ENCODE peak calls at places on chromosomes 7 and 10, in four cellular contexts. R is T-cell; B is stimulated activated CD4-positive, alpha-beta T cell treated with anti-CD3 and anti-CD28 coated beads, Interleukin-15, amount 100 ng/mL, for 1 hour; H is smooth muscle cell of the brain vasculature. W is an unnamed sample.

GRCh38 chr7:102150266-102150665 is 136.4 kb upstream of the SH2B2 start:
- DNase-seq in R (no peak), B (no peak), H (no peak), W (no peak)

GRCh38 chr7:17234398-17235021 is 63.9 kb upstream of the AHR start:
- DNase-seq in R (peak; percentile 69), B (no peak), H (peak; percentile 77), W (peak; percentile 77)

GRCh38 chr10:88661018-88661417 is 3.2 kb upstream of the LIPF start:
- DNase-seq in R (no peak), B (no peak), H (no peak), W (no peak)

GRCh38 chr7:70787275-70787674 is 344.7 kb upstream of the GALNT17 start:
- DNase-seq in R (no peak), B (no peak), H (no peak), W (no peak)

GRCh38 chr7:16619979-16620408 is 25.6 kb downstream of the ANKMY2 start:
- DNase-seq in R (no peak), B (no peak), H (no peak), W (no peak)

GRCh38 chr10:122441961-122442360 is 12.5 kb upstream of the ARMS2 start:
- DNase-seq in R (no peak), B (no peak), H (no peak), W (no peak)

GRCh38 chr7:31850601-31851000 is 163.6 kb downstream of the PPP1R17 start:
- DNase-seq in R (no peak), B (no peak), H (no peak), W (no peak)

GRCh38 chr10:81838950-81839349 is 36.0 kb upstream of the NRG3 start:
- DNase-seq in R (no peak), B (no peak), H (no peak), W (no peak)

GRCh38 chr10:58106211-58107035 is 161.3 kb downstream of the IPMK start:
- DNase-seq in R (no peak), B (no peak), H (no peak), W (no peak)

GRCh38 chr7:95066736-95067530 is 159.5 kb downstream of the PPP1R9A start:
- DNase-seq in R (no peak), B (no peak), H (peak; percentile 72), W (no peak)

GRCh38 chr10:70682920-70683600 is 10.8 kb downstream of the ADAMTS14 start:
- DNase-seq in R (no peak), B (no peak), H (no peak), W (no peak)

GRCh38 chr10:14265709-14266108 is 65.0 kb downstream of the FRMD4A start:
- DNase-seq in R (no peak), B (no peak), H (no peak), W (no peak)

GRCh38 chr10:129621694-129622093 is 154.7 kb downstream of the MGMT start:
- DNase-seq in R (no peak), B (no peak), H (no peak), W (no peak)

GRCh38 chr10:124721295-124722052 is 22.7 kb downstream of the FAM53B start:
- DNase-seq in R (peak; percentile 19), B (no peak), H (no peak), W (no peak)

GRCh38 chr7:138886501-138886917 is 88.5 kb upstream of the ATP6V0A4 start:
- DNase-seq in R (peak; percentile 65), B (no peak), H (peak; percentile 52), W (peak; percentile 56)

GRCh38 chr7:134845461-134845860 is 66.0 kb downstream of the CALD1 start:
- DNase-seq in R (no peak), B (no peak), H (no peak), W (peak; percentile 38)

GRCh38 chr10:93469454-93469853 is 12.7 kb downstream of the MYOF start:
- DNase-seq in R (no peak), B (no peak), H (no peak), W (no peak)

GRCh38 chr7:141702047-141702567 is at the start of gene DENND11:
- DNase-seq in R (peak; percentile 60), B (peak; percentile 45), H (no peak), W (no peak)

GRCh38 chr7:6652446-6653011 is 15.4 kb downstream of the ZNF316 start:
- DNase-seq in R (no peak), B (no peak), H (no peak), W (no peak)

GRCh38 chr7:93902777-93903423 is 3.5 kb upstream of the GNGT1 start:
- DNase-seq in R (no peak), B (no peak), H (no peak), W (peak; percentile 32)

GRCh38 chr10:13496164-13496563 is 32.6 kb downstream of the BEND7 start:
- DNase-seq in R (no peak), B (no peak), H (no peak), W (no peak)

GRCh38 chr10:79487296-79488194 is 24.8 kb upstream of the EIF5AL1 start:
- DNase-seq in R (no peak), B (no peak), H (no peak), W (peak; percentile 81)

GRCh38 chr10:132708936-132709335 is 77.0 kb downstream of the NKX6-2 start:
- DNase-seq in R (no peak), B (no peak), H (no peak), W (no peak)